ENCODE peak calls at places on chromosomes 2 and 18, in four cellular contexts. R is HepG2, F is K562, K is GM12878. C is an unnamed sample.

GRCh38 chr18:62366992-62367391 is 41.9 kb downstream of the TNFRSF11A start:
- DNase-seq in R (no peak), F (no peak), K (no peak), C (peak; percentile 39)

GRCh38 chr2:64522843-64523428 is 1.2 kb upstream of the AFTPH start:
- DNase-seq in R (peak; percentile 83), F (peak; percentile 86), K (peak; percentile 60), C (no peak)

GRCh38 chr2:159051656-159052055 is 83.2 kb downstream of the TANC1 start:
- DNase-seq in R (no peak), F (no peak), K (no peak), C (no peak)

GRCh38 chr2:27231921-27232320 is 14.8 kb downstream of the CAD start:
- DNase-seq in R (no peak), F (no peak), K (no peak), C (no peak)

GRCh38 chr18:51017140-51017874 is 12.7 kb upstream of the SMAD4 start:
- DNase-seq in R (no peak), F (no peak), K (no peak), C (peak; percentile 38)

GRCh38 chr2:195513119-195513518 is 143.9 kb upstream of the SLC39A10 start:
- DNase-seq in R (no peak), F (peak; percentile 91), K (no peak), C (no peak)

GRCh38 chr2:159454185-159454584 is 162.2 kb downstream of the BAZ2B start:
- DNase-seq in R (peak; percentile 16), F (no peak), K (no peak), C (no peak)

GRCh38 chr2:74979844-74980243 is 21.4 kb downstream of the POLE4 start:
- DNase-seq in R (no peak), F (no peak), K (no peak), C (no peak)

GRCh38 chr2:181684454-181685149 is 4.3 kb upstream of the NEUROD1 start:
- DNase-seq in R (no peak), F (no peak), K (no peak), C (no peak)

GRCh38 chr2:237818066-237818473 is 19.5 kb downstream of the RBM44 start:
- DNase-seq in R (no peak), F (no peak), K (no peak), C (no peak)

GRCh38 chr2:152336854-152337510 is 2.0 kb downstream of the FMNL2 start:
- DNase-seq in R (no peak), F (no peak), K (no peak), C (peak; percentile 21)

GRCh38 chr2:85924522-85924921 is 35.7 kb upstream of the ST3GAL5 start:
- DNase-seq in R (no peak), F (no peak), K (no peak), C (no peak)
- TF ChIP-seq CREM in R (no peak), F (no peak), K (no peak), C (no peak)

DNA sequence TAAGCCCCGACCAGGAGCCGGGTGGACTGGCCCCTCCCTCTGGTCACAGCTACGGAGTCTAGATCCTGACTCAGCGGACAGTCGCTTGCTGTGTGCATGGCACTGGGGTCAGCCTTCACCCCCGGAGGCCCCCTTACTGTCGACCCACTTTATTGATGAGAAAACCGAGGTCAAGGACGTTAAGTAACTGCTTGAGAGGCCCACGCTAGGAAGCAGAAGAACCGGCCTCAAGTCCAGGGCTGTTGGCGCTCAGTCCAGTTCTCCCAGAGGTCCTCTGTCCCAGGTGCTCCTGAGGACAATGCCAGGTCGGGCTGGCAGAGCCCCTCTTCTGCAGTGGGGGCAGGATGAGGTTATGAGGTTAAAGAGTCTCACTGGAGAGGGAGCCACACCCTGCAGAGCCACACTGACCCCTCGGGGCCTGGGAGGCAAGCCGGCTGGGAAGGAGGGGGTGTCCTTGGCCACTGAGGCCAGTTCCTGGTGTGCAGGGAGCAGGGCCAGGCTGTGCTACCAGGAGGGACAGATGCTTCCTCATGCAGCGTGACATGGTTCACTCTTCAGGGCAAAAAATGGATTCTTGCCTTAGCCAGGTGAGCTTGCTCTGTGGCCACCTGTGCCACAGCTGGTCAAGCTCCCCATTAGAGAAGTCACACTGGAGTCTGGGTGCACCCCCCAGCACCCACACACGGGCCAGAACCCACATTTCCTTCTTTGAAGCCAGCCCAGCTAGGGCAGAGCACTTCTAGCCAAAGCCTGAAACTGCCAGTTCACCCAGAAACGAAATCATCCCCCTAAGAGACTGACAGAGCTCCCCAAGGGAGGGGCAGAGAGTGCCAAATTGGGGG is 47.3 kb upstream of the HPCAL1 start:
- DNase-seq in R (no peak), F (no peak), K (no peak), C (peak; percentile 4)
- TF ChIP-seq CREM in R (no peak), F (no peak), K (no peak), C (no peak)

GRCh38 chr2:172967036-172967982 is 108.3 kb upstream of the MAP3K20 start:
- DNase-seq in R (peak; percentile 66), F (no peak), K (no peak), C (no peak)

GRCh38 chr2:172964511-172964910 is 111.1 kb upstream of the MAP3K20 start:
- DNase-seq in R (no peak), F (no peak), K (no peak), C (no peak)

GRCh38 chr2:172965433-172965832 is 110.2 kb upstream of the MAP3K20 start:
- DNase-seq in R (no peak), F (no peak), K (no peak), C (no peak)

GRCh38 chr2:172962064-172962463 is 113.6 kb upstream of the MAP3K20 start:
- DNase-seq in R (no peak), F (no peak), K (no peak), C (no peak)

GRCh38 chr2:172962824-172963223 is 112.8 kb upstream of the MAP3K20 start:
- DNase-seq in R (no peak), F (no peak), K (no peak), C (no peak)
- TF ChIP-seq CREM in R (no peak), F (no peak), K (no peak), C (no peak)

DNA sequence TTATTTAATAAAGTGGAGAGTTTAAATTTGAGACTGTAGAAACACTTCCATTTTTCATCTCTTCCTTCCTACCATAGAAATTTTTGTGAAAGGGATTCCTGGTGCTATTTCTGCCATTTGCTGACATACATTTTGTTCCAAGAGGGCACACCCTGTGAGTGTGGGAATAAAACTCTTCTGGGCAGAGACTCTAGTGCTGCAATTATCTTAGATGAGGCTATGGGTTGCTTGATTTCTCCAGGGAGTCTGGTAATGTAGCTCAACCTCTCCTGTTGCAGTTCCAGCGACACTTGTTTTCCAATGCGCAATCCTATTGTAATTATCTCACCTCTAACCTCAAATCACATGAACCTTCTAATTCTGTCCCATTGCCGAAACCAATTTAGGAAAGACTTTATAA is 60.1 kb upstream of the ZSWIM2 start:
- DNase-seq in R (no peak), F (no peak), K (no peak), C (no peak)
- TF ChIP-seq CREM in R (no peak), F (no peak), K (no peak), C (no peak)

GRCh38 chr18:66601649-66602048 is 2.2 kb downstream of the CDH19 start:
- DNase-seq in R (no peak), F (no peak), K (no peak), C (no peak)

GRCh38 chr18:66603941-66604627 is at the start of gene CDH19:
- DNase-seq in R (peak; percentile 0), F (no peak), K (no peak), C (no peak)

GRCh38 chr18:66599190-66599589 is 4.7 kb downstream of the CDH19 start:
- DNase-seq in R (peak; percentile 69), F (no peak), K (no peak), C (no peak)
- TF ChIP-seq CREM in R (no peak), F (no peak), K (no peak), C (no peak)

DNA sequence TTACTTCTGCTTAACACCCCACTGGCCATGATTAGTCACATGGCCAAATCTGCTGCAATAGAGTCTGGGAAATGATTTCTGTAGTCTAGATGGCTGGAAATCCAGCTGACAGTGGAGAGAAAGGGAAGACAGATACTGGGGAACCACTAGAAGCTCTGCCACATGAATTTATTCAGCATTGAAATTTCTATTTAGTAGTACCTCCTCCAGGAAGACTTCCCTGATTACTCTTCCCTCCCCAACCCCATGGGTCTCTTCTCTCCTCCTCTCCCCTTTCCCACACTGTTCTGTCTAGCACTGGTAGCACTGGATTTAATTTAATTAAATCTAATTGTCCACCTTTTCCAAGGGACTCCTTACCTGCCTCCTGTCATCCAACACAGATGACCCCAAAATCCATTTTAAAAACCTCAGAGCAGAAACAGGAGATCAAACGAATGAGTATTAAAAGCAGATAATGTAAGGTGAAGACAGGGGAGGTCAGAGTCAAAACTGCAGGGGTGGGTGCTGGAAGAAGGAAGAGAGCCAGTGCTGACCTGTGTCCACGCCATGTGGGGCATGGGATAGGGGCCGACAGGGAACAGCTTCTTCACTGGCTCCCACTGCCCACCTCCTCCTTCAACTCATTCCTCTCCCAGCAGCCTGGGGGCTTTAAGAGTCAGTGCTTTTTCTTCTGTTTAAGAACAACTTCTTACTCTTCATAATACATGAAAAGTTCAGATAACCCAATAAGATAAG is 169.2 kb upstream of the HS6ST1 start:
- DNase-seq in R (no peak), F (no peak), K (no peak), C (no peak)
- TF ChIP-seq CREM in R (no peak), F (no peak), K (no peak), C (no peak)

GRCh38 chr2:185219981-185220380 is 518.6 kb upstream of the FSIP2 start:
- DNase-seq in R (peak; percentile 13), F (no peak), K (no peak), C (no peak)
- TF ChIP-seq CREM in R (no peak), F (no peak), K (no peak), C (no peak)